ENCODE peak calls at places on chromosomes 3 and 15, in four cellular contexts. F, B, H and L are unnamed samples.

GRCh38 chr3:49165771-49166751 is at the start of gene CCDC71:
- DNase-seq in B (peak; percentile 30), F (peak; percentile 87), H (peak; percentile 57), L (no peak)

GRCh38 chr15:70781236-70781635 is 17.9 kb upstream of the UACA start:
- DNase-seq in F (no peak), B (no peak), H (no peak), L (no peak)

GRCh38 chr3:146783446-146783845 is 178.3 kb upstream of the PLSCR5 start:
- DNase-seq in H (no peak), B (no peak), F (no peak), L (no peak)

GRCh38 chr15:77599899-77600298 is 32.8 kb downstream of the LINGO1 start:
- DNase-seq in H (no peak), B (peak; percentile 97), F (peak; percentile 73), L (no peak)

GRCh38 chr3:923161-923910 is 169.5 kb upstream of the CNTN6 start:
- DNase-seq in H (no peak), F (no peak), B (no peak), L (no peak)

GRCh38 chr3:156725706-156726105 is 51.3 kb downstream of the TIPARP start:
- DNase-seq in H (no peak), F (no peak), B (no peak), L (no peak)

GRCh38 chr3:149753717-149754116 is 1.4 kb upstream of the COMMD2 start:
- DNase-seq in F (no peak), H (no peak), B (no peak), L (no peak)

GRCh38 chr3:9079674-9080073 is 116.4 kb upstream of the RAD18 start:
- DNase-seq in H (no peak), F (no peak), B (no peak), L (no peak)

GRCh38 chr3:11534011-11534782 is 109.5 kb downstream of the VGLL4 start:
- DNase-seq in B (no peak), F (peak; percentile 23), H (no peak), L (no peak)

GRCh38 chr3:187783098-187783497 is 37.8 kb upstream of the BCL6 start:
- DNase-seq in B (no peak), H (no peak), F (peak; percentile 29), L (no peak)